ENCODE peak calls at places on chromosome 3, in eight cellular contexts. X, E, Z, J, B, W, G and T are unnamed samples.

GRCh38 chr3:59809750-59810444 is 760.1 kb upstream of the CFAP20DC start:
- DNase-seq in X (no peak), E (no peak), Z (peak), J (no peak), B (no peak), W (no peak), G (no peak), T (no peak)

GRCh38 chr3:59717679-59718205 is 667.9 kb upstream of the CFAP20DC start:
- DNase-seq in X (no peak), E (no peak), Z (no peak), J (no peak), B (no peak), W (no peak), G (no peak), T (no peak)

GRCh38 chr3:195522254-195523023 is 20.7 kb downstream of the PPP1R2 start:
- DNase-seq in X (no peak), E (no peak), Z (peak), J (no peak), B (no peak), W (no peak), G (no peak), T (peak)

GRCh38 chr3:149489060-149489690 is 14.7 kb downstream of the TM4SF4 start:
- DNase-seq in X (no peak), E (no peak), Z (no peak), J (no peak), B (no peak), W (no peak), G (no peak), T (no peak)

GRCh38 chr3:150357923-150358322 is 50.2 kb upstream of the TSC22D2 start:
- DNase-seq in X (no peak), E (no peak), Z (no peak), J (no peak), B (no peak), W (no peak), G (no peak), T (no peak)

GRCh38 chr3:61591300-61591699 is 29.9 kb downstream of the PTPRG start:
- DNase-seq in X (no peak), E (no peak), Z (no peak), J (no peak), B (no peak), W (no peak), G (no peak), T (no peak)

GRCh38 chr3:121072128-121072527 is 164.1 kb downstream of the STXBP5L start:
- DNase-seq in X (no peak), E (no peak), Z (no peak), J (no peak), B (no peak), W (no peak), G (no peak), T (no peak)

GRCh38 chr3:2477635-2478034 is 379.0 kb downstream of the CNTN4 start:
- DNase-seq in X (no peak), E (no peak), Z (no peak), J (no peak), B (no peak), W (no peak), G (no peak), T (no peak)

GRCh38 chr3:177483182-177483967 is 286.1 kb upstream of the TBL1XR1 start:
- DNase-seq in X (no peak), E (no peak), Z (no peak), J (no peak), B (no peak), W (no peak), G (no peak), T (peak)

GRCh38 chr3:195162033-195162669 is 108.8 kb downstream of the XXYLT1 start:
- DNase-seq in X (no peak), E (no peak), Z (no peak), J (no peak), B (peak), W (peak), G (no peak), T (peak)

GRCh38 chr3:189233225-189233858 is 61.6 kb downstream of the TPRG1 start:
- DNase-seq in X (peak), E (peak), Z (peak), J (peak), B (peak), W (peak), G (peak), T (peak)

GRCh38 chr3:190697901-190698300 is 164.6 kb downstream of the GMNC start:
- DNase-seq in X (no peak), E (no peak), Z (no peak), J (no peak), B (no peak), W (no peak), G (no peak), T (no peak)

GRCh38 chr3:61015840-61016239 is 235.4 kb downstream of the FHIT start:
- DNase-seq in X (no peak), E (no peak), Z (no peak), J (no peak), B (no peak), W (no peak), G (no peak), T (no peak)

GRCh38 chr3:167864559-167864887 is 129.0 kb downstream of the SERPINI1 start:
- DNase-seq in X (no peak), E (no peak), Z (no peak), J (no peak), B (no peak), W (peak), G (peak), T (no peak)

GRCh38 chr3:12773724-12774105 is 14.7 kb upstream of the TMEM40 start:
- DNase-seq in X (no peak), E (no peak), Z (no peak), J (no peak), B (no peak), W (no peak), G (no peak), T (no peak)

GRCh38 chr3:13528217-13528801 is 20.6 kb upstream of the FBLN2 start:
- DNase-seq in X (no peak), E (no peak), Z (peak), J (no peak), B (no peak), W (no peak), G (no peak), T (peak)

GRCh38 chr3:111035896-111036295 is 35.7 kb upstream of the NECTIN3 start:
- DNase-seq in X (no peak), E (no peak), Z (no peak), J (no peak), B (no peak), W (no peak), G (no peak), T (no peak)

GRCh38 chr3:177827517-177828249 is 630.4 kb upstream of the TBL1XR1 start:
- DNase-seq in X (no peak), E (no peak), Z (peak), J (no peak), B (no peak), W (no peak), G (no peak), T (no peak)

GRCh38 chr3:155676252-155676981 is 68.5 kb downstream of the PLCH1 start:
- DNase-seq in X (peak), E (peak), Z (no peak), J (no peak), B (peak), W (no peak), G (no peak), T (no peak)

GRCh38 chr3:8629151-8630021 is 15.2 kb downstream of the SSUH2 start:
- DNase-seq in X (peak), E (peak), Z (peak), J (peak), B (no peak), W (no peak), G (no peak), T (peak)

GRCh38 chr3:133383175-133383574 is 16.7 kb upstream of the BFSP2 start:
- DNase-seq in X (peak), E (no peak), Z (no peak), J (no peak), B (no peak), W (no peak), G (no peak), T (no peak)

GRCh38 chr3:24343084-24343783 is 151.4 kb downstream of the THRB start:
- DNase-seq in X (no peak), E (no peak), Z (no peak), J (no peak), B (no peak), W (no peak), G (no peak), T (no peak)

GRCh38 chr3:130658666-130659065 is 88.0 kb downstream of the PIK3R4 start:
- DNase-seq in X (no peak), E (no peak), Z (no peak), J (no peak), B (peak), W (peak), G (no peak), T (no peak)

GRCh38 chr3:193841581-193841980 is 248.6 kb downstream of the OPA1 start:
- DNase-seq in X (no peak), E (no peak), Z (no peak), J (no peak), B (no peak), W (no peak), G (no peak), T (no peak)

GRCh38 chr3:193840111-193840641 is 247.2 kb downstream of the OPA1 start:
- DNase-seq in X (no peak), E (no peak), Z (no peak), J (no peak), B (no peak), W (no peak), G (no peak), T (no peak)

GRCh38 chr3:193842832-193843446 is 249.9 kb downstream of the OPA1 start:
- DNase-seq in X (no peak), E (no peak), Z (no peak), J (no peak), B (no peak), W (no peak), G (no peak), T (peak)

GRCh38 chr3:193843447-193844301 is 250.7 kb downstream of the OPA1 start:
- DNase-seq in X (peak), E (no peak), Z (no peak), J (no peak), B (no peak), W (no peak), G (no peak), T (peak)

GRCh38 chr3:193842029-193842782 is 249.2 kb downstream of the OPA1 start:
- DNase-seq in X (peak), E (no peak), Z (no peak), J (no peak), B (no peak), W (no peak), G (no peak), T (peak)
- TF ChIP-seq POLR2A in X (no peak), E (no peak), Z (no peak), J (no peak), B (no peak), W (no peak), G (no peak), T (no peak)

GRCh38 chr3:50088725-50089602 is at the start of gene RBM5:
- DNase-seq in X (peak), E (peak), Z (peak), J (peak), B (peak), W (peak), G (peak), T (peak)
- TF ChIP-seq POLR2A in X (no peak), E (peak), Z (peak), J (peak), B (peak), W (peak), G (peak), T (peak)

DNA sequence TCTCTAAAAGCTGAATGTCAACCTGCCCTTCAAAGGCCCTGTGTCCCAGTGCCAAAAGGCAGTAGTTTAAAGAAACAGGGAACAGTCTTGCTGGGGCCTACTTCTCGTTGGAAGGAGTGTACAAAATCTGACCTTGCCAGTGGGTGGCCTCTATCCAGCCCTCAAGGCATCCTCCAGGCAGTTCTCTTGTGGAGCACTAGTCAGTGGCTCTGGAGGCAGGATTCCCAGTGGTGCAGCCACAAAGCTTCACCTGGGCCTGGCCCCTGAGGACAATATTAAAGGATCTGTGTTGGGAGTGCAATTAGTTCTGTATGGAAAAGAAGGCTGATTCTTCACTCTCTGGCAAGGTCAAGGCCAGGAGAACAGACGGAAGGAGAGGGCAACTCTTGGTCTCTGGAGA is 237.8 kb upstream of the ADAMTS9 start:
- DNase-seq in X (no peak), E (no peak), Z (no peak), J (no peak), B (no peak), W (no peak), G (no peak), T (no peak)
- TF ChIP-seq POLR2A in X (no peak), E (no peak), Z (no peak), J (no peak), B (no peak), W (no peak), G (no peak), T (no peak)

GRCh38 chr3:187139126-187139894 is at the start of gene RPL39L:
- DNase-seq in X (peak), E (peak), Z (peak), J (peak), B (peak), W (peak), G (peak), T (peak)
- TF ChIP-seq POLR2A in X (no peak), E (peak), Z (peak), J (peak), B (no peak), W (no peak), G (peak), T (no peak)

DNA sequence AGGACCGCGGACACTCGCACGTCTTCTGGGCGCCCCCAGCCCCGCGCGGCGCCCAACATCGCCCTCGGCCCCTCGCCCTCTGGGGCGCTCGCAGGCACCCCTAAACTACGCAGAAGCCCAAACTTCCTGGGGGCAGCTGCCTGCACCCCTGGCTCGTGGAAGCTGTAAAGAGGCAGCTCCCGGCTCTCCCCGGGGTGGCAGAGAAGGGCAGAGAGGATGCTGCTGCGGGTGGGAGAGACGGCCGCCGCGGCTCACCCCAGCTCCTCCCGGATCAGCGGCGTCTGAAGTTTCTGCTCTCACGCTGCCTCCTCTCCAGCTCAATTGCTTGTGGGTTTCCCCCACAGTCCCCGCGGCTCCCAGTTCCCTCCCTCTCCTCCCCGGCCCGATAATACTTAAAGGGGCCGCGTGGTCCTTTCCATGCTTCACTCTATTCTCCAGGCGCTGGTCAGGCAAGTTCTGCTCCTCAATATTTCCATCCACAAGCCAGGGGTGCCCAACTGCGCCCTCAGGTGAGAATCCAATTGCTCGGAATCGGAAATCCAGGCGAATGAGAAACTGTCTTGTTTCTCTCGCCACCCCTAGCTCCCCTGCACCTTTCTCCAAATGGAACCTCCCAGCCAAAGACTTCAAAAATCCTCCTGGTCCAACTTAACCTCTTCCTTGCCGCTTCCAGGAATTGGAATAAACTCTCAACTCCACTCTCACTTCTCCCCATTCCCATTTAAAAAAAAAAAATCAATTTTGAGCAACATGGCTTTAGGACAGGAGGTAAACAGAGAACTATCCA is 748.5 kb downstream of the ROBO1 start:
- DNase-seq in X (peak), E (peak), Z (peak), J (peak), B (peak), W (peak), G (peak), T (peak)
- TF ChIP-seq POLR2A in X (no peak), E (peak), Z (peak), J (peak), B (peak), W (peak), G (peak), T (no peak)